ENCODE peak calls at places on chromosomes 2 and 18, in six cellular contexts. X is CD8-positive, alpha-beta T cell; T is A549; P is upper lobe of right lung; L is tibial nerve; I is endodermal cell. J is an unnamed sample.

GRCh38 chr2:121324601-121325000 is 39.6 kb upstream of the TFCP2L1 start:
- DNase-seq in I (no peak), X (no peak), T (no peak), L (no peak), P (no peak), J (no peak)

GRCh38 chr2:186518945-186519344 is 32.9 kb downstream of the ZC3H15 start:
- DNase-seq in I (no peak), P (no peak), T (no peak), L (no peak), X (no peak), J (no peak)

GRCh38 chr2:72916743-72917137 is 579 bp upstream of the EMX1 start:
- DNase-seq in I (no peak), T (no peak), X (no peak), L (no peak), P (no peak), J (no peak)

GRCh38 chr2:88018969-88019368 is 2.6 kb upstream of the RNU2-63P start:
- DNase-seq in T (no peak), X (no peak), P (no peak), I (peak; percentile 67), L (no peak), J (no peak)

GRCh38 chr18:32040936-32041335 is 22.3 kb downstream of the RNF125 start:
- DNase-seq in X (peak; percentile 48), L (no peak), I (no peak), T (no peak), P (no peak), J (no peak)

GRCh38 chr2:128868686-128869551 is 550.3 kb upstream of the HS6ST1 start:
- DNase-seq in L (no peak), T (no peak), P (no peak), I (no peak), X (no peak), J (no peak)

GRCh38 chr18:60200558-60200957 is 172.0 kb downstream of the MC4R start:
- DNase-seq in P (no peak), T (no peak), L (no peak), X (no peak), I (no peak), J (no peak)

GRCh38 chr2:206939340-206939739 is at the start of gene CPO:
- DNase-seq in T (no peak), I (no peak), L (no peak), P (no peak), X (no peak), J (no peak)

GRCh38 chr2:178999476-178999875 is 50.5 kb downstream of the CCDC141 start:
- DNase-seq in I (no peak), X (no peak), L (no peak), T (no peak), P (no peak), J (no peak)

GRCh38 chr18:9630444-9630843 is 16.1 kb upstream of the PPP4R1 start:
- DNase-seq in T (no peak), L (no peak), P (no peak), I (no peak), X (no peak), J (no peak)

GRCh38 chr2:25074826-25075225 is 33.0 kb downstream of the EFR3B start:
- DNase-seq in L (no peak), X (no peak), P (no peak), I (no peak), T (no peak), J (no peak)

GRCh38 chr2:182144039-182144779 is 158.6 kb downstream of the PPP1R1C start:
- DNase-seq in X (no peak), L (no peak), T (no peak), P (no peak), I (no peak), J (no peak)

GRCh38 chr2:161250864-161251436 is 57.3 kb upstream of the PSMD14 start:
- DNase-seq in L (no peak), T (peak; percentile 68), I (peak; percentile 55), P (no peak), X (no peak), J (no peak)

GRCh38 chr2:68745006-68745405 is 10.4 kb downstream of the ARHGAP25 start:
- DNase-seq in T (no peak), X (no peak), P (no peak), L (no peak), I (no peak), J (no peak)

GRCh38 chr2:86789687-86790133 is 1.0 kb downstream of the CD8A start:
- DNase-seq in L (no peak), T (no peak), X (no peak), P (no peak), I (no peak), J (no peak)

GRCh38 chr2:111122631-111123421 is 2.1 kb downstream of the BCL2L11 start:
- DNase-seq in T (peak; percentile 25), X (no peak), P (peak; percentile 88), L (peak; percentile 61), I (peak; percentile 91), J (peak; percentile 90)

GRCh38 chr2:148565272-148565894 is 79.2 kb upstream of the EPC2 start:
- DNase-seq in X (no peak), P (no peak), L (no peak), I (peak; percentile 54), T (no peak), J (no peak)

GRCh38 chr2:1990724-1991123 is 246.4 kb upstream of the PXDN start:
- DNase-seq in L (no peak), T (no peak), I (peak; percentile 40), X (no peak), P (no peak), J (no peak)

GRCh38 chr18:50751490-50751889 is 68.3 kb downstream of the MRO start:
- DNase-seq in T (no peak), X (no peak), L (no peak), I (peak; percentile 45), P (no peak), J (no peak)

GRCh38 chr2:103808814-103809213 is 1045.1 kb upstream of the POU3F3 start:
- DNase-seq in P (no peak), T (no peak), L (no peak), I (no peak), X (no peak), J (no peak)

GRCh38 chr18:13232060-13232917 is 13.7 kb downstream of the LDLRAD4 start:
- DNase-seq in T (no peak), L (no peak), X (no peak), I (no peak), P (peak; percentile 62), J (peak; percentile 63)

GRCh38 chr2:160918909-160919503 is 241.2 kb upstream of the TANK start:
- DNase-seq in P (peak; percentile 85), X (no peak), I (peak; percentile 89), T (peak; percentile 20), L (no peak), J (no peak)

GRCh38 chr2:1373794-1374193 is 39.5 kb upstream of the TPO start:
- DNase-seq in I (no peak), T (no peak), P (no peak), X (no peak), L (no peak), J (no peak)

DNA sequence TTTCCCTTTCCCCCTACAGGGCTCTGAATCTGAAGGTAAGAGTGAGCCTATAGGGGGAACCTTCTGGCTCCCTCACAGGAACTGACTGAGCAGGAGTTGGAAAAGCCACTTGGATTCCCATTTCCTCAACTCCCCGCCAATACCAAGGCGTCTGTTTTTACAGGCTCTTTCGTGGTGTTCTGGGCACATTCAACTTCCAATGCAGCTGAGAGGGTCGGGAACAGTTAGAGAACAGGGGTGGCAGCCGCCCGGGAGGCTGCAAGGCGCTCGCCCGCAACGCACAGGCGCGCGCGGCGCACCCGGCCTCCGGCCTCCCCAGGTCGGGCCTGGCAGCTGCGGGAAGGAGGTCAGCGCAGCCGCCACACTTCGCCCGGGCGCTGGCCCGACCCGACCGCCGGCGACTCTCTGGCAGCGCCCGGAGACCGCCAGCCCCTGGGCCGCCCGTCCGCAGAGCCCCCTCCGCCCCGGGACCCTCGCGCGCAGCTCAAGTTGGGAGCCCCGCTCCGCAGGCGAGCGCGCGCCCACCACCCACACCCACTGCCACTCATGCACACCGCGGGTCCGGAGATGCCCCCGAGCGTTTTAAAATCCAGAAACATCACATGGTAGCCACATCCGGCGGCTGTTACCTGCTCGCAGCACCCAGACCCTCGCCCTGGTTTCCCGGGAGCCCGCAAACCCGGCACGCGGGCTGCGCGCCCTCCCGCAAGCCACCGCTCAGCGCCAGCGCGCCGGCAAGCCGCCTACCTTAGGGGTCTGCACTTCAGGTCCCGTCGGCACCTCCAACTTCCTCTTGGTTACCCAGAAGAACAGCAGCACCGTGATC is 816 bp downstream of the GALNT14 start:
- DNase-seq in T (peak; percentile 72), L (no peak), X (no peak), P (peak; percentile 64), I (peak; percentile 73), J (no peak)
- H3K27ac ChIP-seq in T (peak overlapping the region; percentile 88), L (no peak overlapping the region), X (no peak overlapping the region), P (no peak overlapping the region), I (no peak overlapping the region), J (peak overlapping the region; percentile 10)

DNA sequence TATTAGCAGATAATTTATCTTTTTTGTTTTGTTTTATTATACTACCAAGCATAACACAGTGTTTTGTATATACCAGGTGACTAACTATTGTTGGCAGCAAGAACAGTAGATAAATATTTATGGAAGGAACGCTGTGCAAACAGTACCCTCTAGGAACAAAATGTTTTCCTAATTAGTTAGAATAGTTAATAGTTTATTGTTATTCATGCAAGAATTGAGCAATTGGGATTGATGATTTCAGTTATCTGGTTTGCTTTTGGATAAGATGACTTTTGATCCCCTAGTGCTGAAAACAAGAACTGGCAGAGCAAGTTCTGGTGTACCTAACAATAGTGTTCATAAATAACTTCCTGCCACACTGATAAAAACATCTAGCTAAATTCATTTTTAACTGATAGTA is 323.3 kb downstream of the TGIF1 start:
- DNase-seq in P (no peak), L (no peak), X (no peak), I (no peak), T (no peak), J (no peak)
- H3K4me1 ChIP-seq in P (peaks cover 14% of the 10 kb centered on the region), L (peaks cover 21% of the 10 kb centered on the region), X (peaks cover 5% of the 10 kb centered on the region), I (no peaks in the 10 kb centered on the region), T (peaks cover 34% of the 10 kb centered on the region), J (peaks cover 9% of the 10 kb centered on the region)

GRCh38 chr2:119156105-119156890 is 2.3 kb downstream of the C1QL2 start:
- DNase-seq in L (no peak), P (no peak), X (no peak), I (peak; percentile 84), T (no peak), J (no peak)
- H3K4me3 ChIP-seq in L (no peak overlapping the region), P (no peak overlapping the region), X (no peak overlapping the region), I (peak overlapping the region; percentile 63), T (no peak overlapping the region), J (peak overlapping the region; percentile 30)

GRCh38 chr2:112809112-112809511 is 24.8 kb upstream of the IL1A start:
- DNase-seq in T (no peak), X (no peak), P (no peak), L (no peak), I (no peak), J (no peak)

GRCh38 chr2:112803691-112804521 is 19.6 kb upstream of the IL1A start:
- DNase-seq in P (no peak), X (no peak), I (no peak), T (peak; percentile 55), L (no peak), J (no peak)

GRCh38 chr2:112800881-112801583 is 16.7 kb upstream of the IL1A start:
- DNase-seq in P (no peak), I (no peak), T (no peak), L (no peak), X (no peak), J (no peak)

GRCh38 chr2:112807233-112807807 is 23.0 kb upstream of the IL1A start:
- DNase-seq in L (no peak), X (no peak), T (no peak), P (no peak), I (no peak), J (no peak)

DNA sequence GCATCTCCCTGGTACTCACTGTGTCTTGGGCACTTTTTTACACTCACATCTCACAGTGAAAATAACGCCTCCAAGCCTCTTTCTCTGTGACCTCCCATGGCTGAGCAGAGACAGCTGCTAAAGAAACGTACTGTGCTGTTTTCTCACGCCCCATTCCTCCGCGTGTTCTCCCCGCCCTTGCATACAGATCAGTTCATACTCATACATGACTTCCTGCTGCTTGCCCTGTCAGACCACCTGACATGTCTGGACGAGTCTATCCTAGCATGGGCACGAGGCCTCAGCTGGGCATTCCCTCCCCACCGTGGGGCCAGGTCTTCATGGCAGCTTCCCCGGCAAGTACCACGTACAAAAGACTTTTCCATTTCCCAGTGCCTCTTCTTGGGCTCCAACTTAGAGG is 21.2 kb upstream of the IL1A start:
- DNase-seq in I (no peak), T (no peak), X (no peak), L (no peak), P (no peak), J (no peak)
- H3K27ac ChIP-seq in I (no peak overlapping the region), T (no peak overlapping the region), X (no peak overlapping the region), L (no peak overlapping the region), P (no peak overlapping the region), J (no peak overlapping the region)

J was measured in ascending aorta.